ENCODE peak calls at places on chromosome 7, in seven cellular contexts. O is psoas muscle, K is cardiac muscle cell, T is heart left ventricle, C is MM.1S, I is kidney, E is mucosa of descending colon. D is an unnamed sample. For H3K4me1, the result is how much of the 10 kb centered on the place peaks cover.

GRCh38 chr7:135389971-135390370 is 119.9 kb downstream of the CNOT4 start:
- DNase-seq in T (no peak), C (no peak), O (no peak), E (no peak), I (no peak), K (no peak), D (no peak)

GRCh38 chr7:56092789-56093531 is at the start of gene PHKG1:
- DNase-seq in K (peak), I (peak), E (peak), C (no peak), T (peak), O (peak), D (peak)

GRCh38 chr7:20784311-20785210 is 2.1 kb downstream of the SP8 start:
- DNase-seq in K (no peak), T (no peak), I (peak), O (no peak), E (no peak), C (no peak), D (no peak)

GRCh38 chr7:129948877-129949291 is 3.9 kb downstream of the UBE2H start:
- DNase-seq in C (peak), K (peak), O (peak), E (peak), T (peak), I (peak), D (peak)

GRCh38 chr7:11620406-11620805 is 211.6 kb downstream of the THSD7A start:
- DNase-seq in K (no peak), E (no peak), O (no peak), T (no peak), C (no peak), I (no peak), D (no peak)

GRCh38 chr7:112086496-112087254 is 119.5 kb downstream of the DOCK4 start:
- DNase-seq in O (no peak), T (no peak), K (no peak), E (no peak), I (no peak), C (no peak), D (no peak)

GRCh38 chr7:159067870-159068787 is 76.5 kb downstream of the VIPR2 start:
- DNase-seq in I (peak), T (peak), O (peak), K (peak), E (peak), C (no peak), D (peak)

GRCh38 chr7:24652551-24652950 is 79.3 kb downstream of the PALS2 start:
- DNase-seq in K (no peak), I (no peak), C (no peak), T (no peak), O (no peak), E (no peak), D (no peak)

GRCh38 chr7:74480861-74481417 is 27.2 kb downstream of the GTF2IRD1 start:
- DNase-seq in O (peak), I (peak), E (peak), C (no peak), T (peak), K (peak), D (peak)

GRCh38 chr7:33998487-33998886 is 93.1 kb downstream of the BMPER start:
- DNase-seq in O (peak), T (peak), C (no peak), K (no peak), E (no peak), I (no peak), D (no peak)

GRCh38 chr7:20229652-20230500 is 12.7 kb upstream of the MACC1 start:
- DNase-seq in K (peak), C (no peak), I (no peak), O (no peak), T (no peak), E (no peak), D (no peak)

GRCh38 chr7:137006293-137006692 is 137.8 kb downstream of the CHRM2 start:
- DNase-seq in O (no peak), C (no peak), I (no peak), E (no peak), T (no peak), K (peak), D (no peak)

GRCh38 chr7:105187302-105188169 is 173.5 kb downstream of the KMT2E start:
- DNase-seq in I (no peak), O (no peak), C (peak), K (no peak), T (no peak), E (no peak), D (no peak)

GRCh38 chr7:98474558-98474957 is 73.7 kb upstream of the BAIAP2L1 start:
- DNase-seq in K (no peak), I (no peak), O (no peak), E (no peak), T (no peak), C (no peak), D (no peak)

GRCh38 chr7:7898155-7898554 is 70.4 kb upstream of the GLCCI1 start:
- DNase-seq in K (no peak), I (no peak), E (no peak), C (no peak), T (no peak), O (no peak), D (no peak)

GRCh38 chr7:131108212-131108980 is 219.3 kb upstream of the MKLN1 start:
- DNase-seq in T (no peak), O (peak), K (peak), I (peak), E (peak), C (peak), D (no peak)

GRCh38 chr7:122849297-122849696 is 37.0 kb downstream of the CADPS2 start:
- DNase-seq in I (no peak), T (no peak), K (no peak), O (no peak), C (no peak), E (no peak), D (no peak)

GRCh38 chr7:120332433-120332832 is 59.5 kb downstream of the KCND2 start:
- DNase-seq in I (no peak), T (no peak), E (no peak), O (no peak), C (no peak), K (no peak), D (no peak)

DNA sequence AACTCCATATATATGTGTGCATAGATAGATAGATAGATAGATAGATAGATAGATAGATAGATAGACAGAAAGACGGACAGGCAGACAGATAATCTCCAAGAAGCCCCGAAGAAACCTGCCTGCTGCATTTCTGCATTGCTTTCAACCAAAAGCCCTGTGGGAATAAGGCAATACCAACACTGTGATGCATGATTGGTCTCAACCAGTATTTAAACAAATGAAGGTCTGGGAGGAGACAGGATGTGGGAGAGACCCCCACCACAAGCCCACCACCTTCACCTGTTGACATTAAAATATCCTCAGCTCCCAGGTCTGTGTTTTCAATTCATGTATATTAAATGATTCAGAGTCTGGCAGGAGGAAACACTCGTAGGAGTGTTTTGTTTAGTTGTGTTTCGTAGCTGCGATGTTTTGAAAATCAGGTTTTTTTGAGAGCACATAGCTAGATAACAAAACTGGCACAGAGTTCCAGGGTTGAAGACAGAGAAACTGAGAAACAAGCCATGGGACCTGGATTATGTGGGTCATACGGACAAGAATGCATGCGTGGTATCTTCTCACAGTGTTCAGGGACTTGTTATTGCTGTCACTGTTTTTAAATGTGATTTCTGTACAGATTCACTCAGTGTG is 200.7 kb upstream of the AHR start:
- DNase-seq in O (no peak), C (no peak), K (peak), I (no peak), T (no peak), E (no peak), D (no peak)
- H3K4me1 ChIP-seq in O (under half), C (under half), K (under half), I (under half), T (under half), E (under half), D (under half)

GRCh38 chr7:538764-539685 is 19.4 kb upstream of the PDGFA start:
- DNase-seq in T (no peak), I (no peak), C (no peak), O (no peak), K (no peak), E (no peak), D (peak)

GRCh38 chr7:540997-541396 is 21.4 kb upstream of the PDGFA start:
- DNase-seq in C (no peak), K (no peak), T (no peak), O (no peak), I (no peak), E (no peak), D (no peak)

GRCh38 chr7:540579-540978 is 20.9 kb upstream of the PDGFA start:
- DNase-seq in T (no peak), I (no peak), C (no peak), O (no peak), E (no peak), K (no peak), D (no peak)

GRCh38 chr7:541661-542060 is 22.0 kb upstream of the PDGFA start:
- DNase-seq in C (no peak), E (no peak), I (peak), O (no peak), T (no peak), K (no peak), D (no peak)

DNA sequence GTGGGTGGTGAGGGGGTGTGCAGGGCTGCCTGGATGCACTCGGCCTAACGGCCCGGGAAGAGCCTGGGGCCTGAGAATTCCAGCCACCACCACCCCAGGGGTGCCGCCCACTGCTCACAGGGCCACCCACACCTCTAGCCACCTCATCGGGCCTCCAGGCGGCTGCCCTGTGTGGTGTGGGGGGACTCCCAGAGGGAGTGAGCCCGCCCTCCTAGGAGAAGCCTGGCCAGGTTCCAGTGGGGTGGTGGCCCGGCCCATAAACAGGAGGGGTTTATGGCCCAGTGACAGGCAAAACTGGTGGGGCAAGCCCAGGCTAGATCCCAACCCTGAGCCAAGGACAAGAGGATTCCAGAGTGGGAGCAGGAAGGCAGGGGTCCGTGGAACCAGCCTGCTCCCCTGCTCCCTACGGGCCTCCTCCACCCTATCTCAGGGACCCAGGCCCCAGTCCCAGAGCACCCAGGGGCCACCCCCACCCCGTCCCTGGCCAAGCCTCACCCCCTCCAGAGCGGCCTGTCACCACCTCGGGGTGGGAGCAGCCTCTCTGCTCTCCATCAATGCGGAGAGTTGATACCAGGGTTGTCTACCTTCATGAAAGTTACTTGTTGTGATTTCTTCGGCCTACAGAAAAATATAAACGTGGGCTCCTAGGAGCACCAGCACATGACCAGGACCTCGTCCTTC is 20.2 kb upstream of the PDGFA start:
- DNase-seq in I (peak), T (no peak), C (no peak), K (peak), E (peak), O (no peak), D (peak)
- TF ChIP-seq CTCF in I (no peak), T (no peak), C (no peak), K (no peak), E (no peak), O (no peak), D (no peak)

GRCh38 chr7:2732388-2732787 is 44.4 kb downstream of the AMZ1 start:
- DNase-seq in I (no peak), T (no peak), C (no peak), K (no peak), O (no peak), E (no peak), D (no peak)
- H3K4me1 ChIP-seq in I (under half), T (under half), C (under half), K (under half), O (under half), E (under half), D (under half)

GRCh38 chr7:118029881-118030422 is 154.0 kb upstream of the LSM8 start:
- DNase-seq in K (no peak), E (no peak), C (no peak), O (no peak), I (no peak), T (no peak), D (no peak)

DNA sequence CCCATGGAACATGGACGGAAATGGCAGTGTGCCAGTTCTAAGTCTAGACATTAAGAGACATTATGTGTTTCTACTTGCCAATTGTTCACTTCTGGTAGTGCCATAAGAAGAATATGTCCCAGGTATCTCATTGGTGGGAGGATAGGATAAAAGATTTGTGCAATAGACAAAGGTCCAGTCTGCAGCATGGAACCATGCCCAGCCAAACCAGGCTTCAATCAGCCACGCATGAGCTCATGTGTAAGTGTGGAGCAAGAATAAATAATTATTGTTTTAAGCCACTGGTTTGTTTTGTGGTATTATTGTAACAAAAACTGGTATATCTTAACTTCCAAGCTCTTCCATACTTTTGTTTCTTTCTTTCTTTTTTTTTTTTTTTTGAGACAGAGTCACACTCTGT is 153.6 kb upstream of the CTTNBP2 start:
- DNase-seq in T (no peak), K (no peak), I (no peak), O (no peak), C (no peak), E (no peak), D (no peak)
- TF ChIP-seq CTCF in T (no peak), K (no peak), I (no peak), O (no peak), C (no peak), E (no peak), D (no peak)

GRCh38 chr7:142356166-142356565 is 98.3 kb upstream of the PRSS58 start:
- DNase-seq in I (no peak), E (no peak), C (peak), T (no peak), K (no peak), O (no peak), D (no peak)
- H3K4me1 ChIP-seq in I (under half), E (under half), C (under half), T (under half), K (under half), O (under half), D (under half)

GRCh38 chr7:82359426-82359825 is 84.2 kb downstream of the CACNA2D1 start:
- DNase-seq in K (no peak), O (no peak), I (no peak), E (no peak), T (no peak), C (no peak), D (no peak)
- TF ChIP-seq CTCF in K (no peak), O (no peak), I (no peak), E (no peak), T (no peak), C (no peak), D (no peak)

GRCh38 chr7:151505433-151505832 is 14.3 kb downstream of the RHEB start:
- DNase-seq in I (no peak), O (no peak), T (no peak), K (no peak), C (no peak), E (no peak), D (no peak)

GRCh38 chr7:151503902-151504714 is 15.6 kb downstream of the RHEB start:
- DNase-seq in T (no peak), O (no peak), K (peak), E (no peak), C (no peak), I (no peak), D (no peak)

GRCh38 chr7:151506901-151507382 is 12.8 kb downstream of the RHEB start:
- DNase-seq in C (no peak), I (no peak), O (no peak), K (no peak), T (no peak), E (no peak), D (no peak)

GRCh38 chr7:151504715-151505326 is 14.9 kb downstream of the RHEB start:
- DNase-seq in K (no peak), O (no peak), E (no peak), I (no peak), C (no peak), T (no peak), D (no peak)

GRCh38 chr7:151505836-151506468 is 13.7 kb downstream of the RHEB start:
- DNase-seq in I (no peak), K (no peak), O (no peak), C (no peak), T (no peak), E (no peak), D (no peak)
- H3K4me1 ChIP-seq in I (under half), K (under half), O (half or more), C (under half), T (under half), E (under half), D (under half)

GRCh38 chr7:46776790-46777189 is 805.1 kb downstream of the TNS3 start:
- DNase-seq in O (no peak), C (peak), E (no peak), K (peak), T (no peak), I (no peak), D (no peak)
- TF ChIP-seq CTCF in O (no peak), C (peak), E (no peak), K (peak), T (peak), I (peak), D (peak)

D was measured in upper lobe of right lung.